ENCODE peak calls at places on chromosome X, in seven cellular contexts. L, B, J, G, S, E and T are unnamed samples.

GRCh38 chrX:74925210-74926088 is at the start of gene NEXMIF:
- DNase-seq in L (peak; percentile 78), B (peak; percentile 21), J (no peak), G (peak; percentile 47), S (peak; percentile 70), E (no peak), T (no peak)

GRCh38 chrX:72255445-72255844 is 16.6 kb upstream of the ERCC6L start:
- DNase-seq in L (no peak), B (peak; percentile 29), J (no peak), G (peak; percentile 30), S (no peak), E (no peak), T (no peak)

GRCh38 chrX:150856785-150857184 is 41.7 kb downstream of the CD99L2 start:
- DNase-seq in L (no peak), B (no peak), J (no peak), G (no peak), S (no peak), E (no peak), T (no peak)

GRCh38 chrX:153968754-153969124 is 2.9 kb downstream of the HCFC1 start:
- DNase-seq in L (peak; percentile 54), B (no peak), J (no peak), G (no peak), S (peak; percentile 35), E (no peak), T (no peak)

GRCh38 chrX:154512879-154513553 is 3.0 kb downstream of the FAM3A start:
- DNase-seq in L (no peak), B (no peak), J (no peak), G (no peak), S (no peak), E (no peak), T (no peak)

GRCh38 chrX:48864210-48864609 is 28.8 kb upstream of the PCSK1N start:
- DNase-seq in L (no peak), B (no peak), J (peak; percentile 15), G (no peak), S (no peak), E (no peak), T (no peak)

GRCh38 chrX:45322382-45322781 is 121.7 kb upstream of the DIPK2B start:
- DNase-seq in L (no peak), B (peak; percentile 0), J (peak; percentile 69), G (no peak), S (peak; percentile 35), E (peak; percentile 68), T (no peak)

GRCh38 chrX:154028502-154029184 is 8.9 kb upstream of the IRAK1 start:
- DNase-seq in L (no peak), B (no peak), J (no peak), G (no peak), S (no peak), E (no peak), T (no peak)

GRCh38 chrX:104330966-104331365 is 76.2 kb upstream of the ESX1 start:
- DNase-seq in L (no peak), B (no peak), J (peak; percentile 70), G (no peak), S (no peak), E (no peak), T (no peak)

GRCh38 chrX:47992093-47992375 is 11.8 kb downstream of the ZNF182 start:
- DNase-seq in L (no peak), B (no peak), J (no peak), G (no peak), S (no peak), E (no peak), T (no peak)

GRCh38 chrX:47358387-47359065 is 11.9 kb upstream of the ZNF157 start:
- DNase-seq in L (no peak), B (no peak), J (no peak), G (no peak), S (no peak), E (no peak), T (no peak)

GRCh38 chrX:136580316-136580715 is 48.3 kb downstream of the VGLL1 start:
- DNase-seq in L (no peak), B (no peak), J (no peak), G (no peak), S (no peak), E (no peak), T (no peak)

GRCh38 chrX:7711167-7711566 is 131.8 kb upstream of the VCX start:
- DNase-seq in L (no peak), B (no peak), J (no peak), G (no peak), S (no peak), E (no peak), T (no peak)

GRCh38 chrX:76520273-76521054 is 93.0 kb downstream of the MAGEE1 start:
- DNase-seq in L (no peak), B (no peak), J (no peak), G (no peak), S (no peak), E (no peak), T (no peak)

GRCh38 chrX:75522565-75523411 is at the start of gene ZDHHC15:
- DNase-seq in L (peak; percentile 10), B (peak; percentile 44), J (no peak), G (peak; percentile 63), S (peak; percentile 72), E (peak; percentile 28), T (peak; percentile 14)

GRCh38 chrX:155954793-155955192 is 42.7 kb upstream of the IL9R start:
- DNase-seq in L (no peak), B (no peak), J (no peak), G (no peak), S (no peak), E (no peak), T (no peak)

GRCh38 chrX:116824785-116825184 is 362.0 kb upstream of the CT83 start:
- DNase-seq in L (no peak), B (no peak), J (no peak), G (no peak), S (no peak), E (no peak), T (no peak)

GRCh38 chrX:67587946-67588624 is 44.3 kb downstream of the AR start:
- DNase-seq in L (no peak), B (no peak), J (no peak), G (no peak), S (no peak), E (peak; percentile 15), T (no peak)

GRCh38 chrX:18983711-18984380 is at the start of gene PHKA2:
- DNase-seq in L (no peak), B (no peak), J (peak; percentile 10), G (peak; percentile 45), S (peak; percentile 56), E (no peak), T (no peak)

GRCh38 chrX:134444681-134445080 is 15.3 kb upstream of the HPRT1 start:
- DNase-seq in L (no peak), B (no peak), J (no peak), G (no peak), S (no peak), E (no peak), T (no peak)

GRCh38 chrX:108312011-108312410 is 126.2 kb downstream of the COL4A6 start:
- DNase-seq in L (no peak), B (no peak), J (no peak), G (no peak), S (no peak), E (no peak), T (no peak)

GRCh38 chrX:2550288-2551020 is 49.7 kb upstream of the DHRSX start:
- DNase-seq in L (no peak), B (no peak), J (no peak), G (no peak), S (no peak), E (no peak), T (no peak)

GRCh38 chrX:40880712-40881111 is 145.4 kb upstream of the MED14 start:
- DNase-seq in L (no peak), B (no peak), J (no peak), G (no peak), S (no peak), E (no peak), T (no peak)

GRCh38 chrX:110108381-110108796 is 105.5 kb downstream of the TMEM164 start:
- DNase-seq in L (no peak), B (no peak), J (no peak), G (no peak), S (no peak), E (no peak), T (no peak)

GRCh38 chrX:49934729-49935128 is 12.3 kb downstream of the CLCN5 start:
- DNase-seq in L (no peak), B (no peak), J (no peak), G (no peak), S (no peak), E (no peak), T (no peak)

GRCh38 chrX:124346064-124346876 is at the start of gene SH2D1A:
- DNase-seq in L (no peak), B (no peak), J (no peak), G (no peak), S (no peak), E (no peak), T (peak; percentile 24)

GRCh38 chrX:75603833-75604232 is 81.0 kb upstream of the ZDHHC15 start:
- DNase-seq in L (peak; percentile 21), B (peak; percentile 12), J (no peak), G (no peak), S (peak; percentile 28), E (peak; percentile 12), T (no peak)

GRCh38 chrX:94053575-94053974 is 379.6 kb downstream of the FAM133A start:
- DNase-seq in L (no peak), B (no peak), J (no peak), G (no peak), S (no peak), E (no peak), T (no peak)

GRCh38 chrX:34873500-34874225 is 68.9 kb upstream of the FAM47B start:
- DNase-seq in L (no peak), B (no peak), J (no peak), G (no peak), S (no peak), E (no peak), T (no peak)